ENCODE peak calls at places on chromosome 13, in five cellular contexts. V is neuronal stem cell, G is breast epithelium, E is osteoblast, B is esophagus squamous epithelium. Z is an unnamed sample.
A peak's percentile ranks its signal among the peaks of the same experiment; 100 is the strongest.

GRCh38 chr13:78709028-78709427 is 50.1 kb upstream of the OBI1 start:
- DNase-seq in E (peak; percentile 9), G (no peak), B (no peak), V (no peak), Z (no peak)

GRCh38 chr13:46296920-46297319 is 85.2 kb downstream of the LRRC63 start:
- DNase-seq in G (no peak), V (no peak), E (peak; percentile 58), B (no peak), Z (no peak)

GRCh38 chr13:93476175-93476574 is 249.6 kb downstream of the GPC6 start:
- DNase-seq in G (no peak), B (no peak), V (no peak), E (peak; percentile 37), Z (no peak)

GRCh38 chr13:21330126-21330861 is 128.8 kb downstream of the ZDHHC20 start:
- DNase-seq in V (no peak), G (no peak), B (no peak), E (no peak), Z (no peak)

GRCh38 chr13:41122838-41123237 is 9.8 kb downstream of the KBTBD6 start:
- DNase-seq in E (no peak), G (no peak), V (no peak), B (no peak), Z (no peak)

GRCh38 chr13:93226623-93227279 is at the start of gene GPC6:
- DNase-seq in G (no peak), B (no peak), V (peak; percentile 89), E (peak; percentile 90), Z (no peak)

GRCh38 chr13:110263906-110264305 is 43.1 kb downstream of the COL4A1 start:
- DNase-seq in B (no peak), E (no peak), V (no peak), G (no peak), Z (no peak)

GRCh38 chr13:85520445-85520844 is 278.8 kb downstream of the SLITRK6 start:
- DNase-seq in B (no peak), V (no peak), E (no peak), G (no peak), Z (no peak)

GRCh38 chr13:35349673-35350278 is 126.7 kb downstream of the MAB21L1 start:
- DNase-seq in B (no peak), V (no peak), G (no peak), E (peak; percentile 36), Z (no peak)

GRCh38 chr13:50645092-50645491 is 198.4 kb downstream of the DLEU7 start:
- DNase-seq in B (no peak), V (no peak), E (peak; percentile 73), G (no peak), Z (no peak)

GRCh38 chr13:85140192-85140591 is 659.0 kb downstream of the SLITRK6 start:
- DNase-seq in G (no peak), V (no peak), E (no peak), B (no peak), Z (no peak)

GRCh38 chr13:84607614-84608013 is 725.3 kb upstream of the SLITRK1 start:
- DNase-seq in V (no peak), G (no peak), E (peak; percentile 58), B (no peak), Z (no peak)

GRCh38 chr13:100633461-100633860 is 41.1 kb downstream of the TMTC4 start:
- DNase-seq in B (no peak), V (no peak), E (peak; percentile 81), G (no peak), Z (no peak)

GRCh38 chr13:82257790-82258507 is 1624.3 kb downstream of the SLITRK1 start:
- DNase-seq in V (no peak), E (no peak), B (no peak), G (no peak), Z (no peak)

GRCh38 chr13:25175431-25175830 is 3.3 kb upstream of the AMER2 start:
- DNase-seq in V (no peak), E (no peak), G (no peak), B (no peak), Z (no peak)
- H3K27me3 ChIP-seq in V (peaks cover 7% of the 10 kb centered on the region), E (peaks cover 30% of the 10 kb centered on the region), G (peaks cover 61% of the 10 kb centered on the region), B (peaks cover 15% of the 10 kb centered on the region), Z (peaks cover 58% of the 10 kb centered on the region)

GRCh38 chr13:109156181-109156935 is 526.9 kb downstream of the MYO16 start:
- DNase-seq in B (no peak), G (no peak), E (peak; percentile 84), V (no peak), Z (no peak)
- H3K27me3 ChIP-seq in B (no peaks in the 10 kb centered on the region), G (no peaks in the 10 kb centered on the region), E (no peaks in the 10 kb centered on the region), V (no peaks in the 10 kb centered on the region), Z (no peaks in the 10 kb centered on the region)

DNA sequence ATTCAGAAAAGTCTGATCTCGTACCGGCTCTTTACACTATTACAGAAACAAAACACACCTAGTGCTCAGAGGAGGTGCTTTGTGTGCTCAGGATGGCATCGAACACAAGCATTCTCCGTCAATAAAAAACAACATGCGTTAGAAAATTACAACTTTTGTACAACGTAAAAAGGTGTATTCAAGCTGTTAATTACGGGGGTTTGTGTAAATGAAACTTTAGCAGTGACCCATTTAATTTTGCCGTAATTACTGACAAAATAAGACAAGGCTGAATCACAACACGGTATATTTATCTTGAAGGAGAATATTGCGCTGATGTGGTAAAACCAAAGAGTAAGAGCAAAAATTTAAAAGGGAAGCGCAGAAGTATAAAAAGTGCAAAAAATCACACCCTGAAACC is 6.5 kb upstream of the SOX1 start:
- DNase-seq in E (peak; percentile 55), B (no peak), G (no peak), V (no peak), Z (no peak)
- H3K27me3 ChIP-seq in E (peaks cover 85% of the 10 kb centered on the region), B (peaks cover 34% of the 10 kb centered on the region), G (peaks cover 100% of the 10 kb centered on the region), V (peaks cover 51% of the 10 kb centered on the region), Z (peaks cover 98% of the 10 kb centered on the region)

GRCh38 chr13:28981530-28981929 is 161.4 kb downstream of the MTUS2 start:
- DNase-seq in V (no peak), G (no peak), B (no peak), E (no peak), Z (no peak)

GRCh38 chr13:28983661-28984060 is 163.5 kb downstream of the MTUS2 start:
- DNase-seq in B (no peak), V (no peak), G (no peak), E (no peak), Z (no peak)

GRCh38 chr13:28984326-28984725 is 164.2 kb downstream of the MTUS2 start:
- DNase-seq in B (no peak), G (no peak), E (no peak), V (no peak), Z (no peak)

GRCh38 chr13:28978574-28978973 is 158.4 kb downstream of the MTUS2 start:
- DNase-seq in B (no peak), G (no peak), E (no peak), V (no peak), Z (no peak)
- H3K27me3 ChIP-seq in B (no peaks in the 10 kb centered on the region), G (no peaks in the 10 kb centered on the region), E (no peaks in the 10 kb centered on the region), V (no peaks in the 10 kb centered on the region), Z (no peaks in the 10 kb centered on the region)

DNA sequence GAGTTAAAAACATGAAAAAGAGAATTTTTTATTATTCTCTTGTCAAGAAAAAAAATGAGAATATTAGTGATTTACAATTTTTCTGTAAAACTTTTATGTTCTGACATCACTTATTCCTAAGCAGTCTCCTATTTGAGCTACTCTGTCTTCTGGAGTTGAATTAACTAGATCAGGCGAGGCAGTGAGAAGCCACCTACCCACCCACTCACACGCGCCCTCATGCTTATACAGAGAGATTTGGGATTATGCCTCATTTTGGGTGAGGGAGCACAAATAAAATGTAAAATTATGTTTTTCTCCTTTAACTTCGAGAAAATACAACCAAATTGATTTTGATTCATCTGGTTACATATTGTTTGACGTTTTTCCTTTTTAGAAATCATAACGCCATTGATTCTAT is 424.5 kb downstream of the ITGBL1 start:
- DNase-seq in V (no peak), B (no peak), E (no peak), G (no peak), Z (no peak)
- H3K27me3 ChIP-seq in V (no peaks in the 10 kb centered on the region), B (no peaks in the 10 kb centered on the region), E (no peaks in the 10 kb centered on the region), G (no peaks in the 10 kb centered on the region), Z (no peaks in the 10 kb centered on the region)

DNA sequence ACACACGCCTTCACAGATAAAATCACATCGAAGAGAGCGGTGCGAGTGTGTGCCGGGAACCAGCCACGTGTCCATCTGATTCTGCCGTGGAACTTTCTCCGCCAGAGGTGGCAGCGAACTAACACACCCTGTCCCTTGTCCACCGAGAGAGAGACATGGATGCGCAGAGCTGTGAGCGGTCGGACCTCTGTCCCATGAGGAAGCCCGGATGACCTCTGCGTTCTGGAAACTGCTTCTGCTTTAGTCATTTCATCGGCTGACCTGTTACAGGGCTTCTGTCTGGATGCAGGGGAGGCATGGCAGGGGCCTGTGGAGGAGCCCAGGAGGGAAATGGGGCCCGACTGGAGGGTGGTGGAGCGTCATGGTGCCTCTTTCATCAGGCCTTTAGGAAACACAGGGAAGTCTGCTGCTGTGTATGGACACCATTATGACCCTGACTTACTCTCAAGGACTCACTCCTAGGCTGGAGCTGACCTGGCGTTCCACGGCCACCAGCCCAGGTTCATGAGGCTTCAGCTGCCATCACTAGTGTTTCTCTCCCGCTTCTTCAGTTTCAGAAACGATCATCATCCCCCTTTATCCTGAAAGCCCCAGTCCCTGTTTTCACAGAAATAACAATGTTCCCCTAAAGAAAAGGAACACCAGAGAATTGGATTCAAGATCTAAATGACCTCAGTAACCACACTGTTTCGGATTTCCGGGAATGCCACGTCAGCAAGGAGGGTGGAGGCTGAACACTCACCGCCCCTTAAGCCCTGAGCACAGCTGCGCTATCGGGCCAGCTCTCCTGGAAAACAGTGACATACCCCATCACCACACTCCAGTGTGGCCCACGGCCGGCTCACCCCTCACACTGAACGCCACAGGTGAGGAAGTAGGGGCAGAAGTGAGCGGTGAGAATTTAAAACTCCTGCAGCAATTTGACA is 67.5 kb downstream of the SOX1 start:
- DNase-seq in E (no peak), V (no peak), B (no peak), G (peak; percentile 25), Z (no peak)
- H3K27me3 ChIP-seq in E (no peaks in the 10 kb centered on the region), V (no peaks in the 10 kb centered on the region), B (no peaks in the 10 kb centered on the region), G (peaks cover 64% of the 10 kb centered on the region), Z (no peaks in the 10 kb centered on the region)

GRCh38 chr13:111629933-111630332 is 309.5 kb downstream of the TEX29 start:
- DNase-seq in E (no peak), B (no peak), G (no peak), V (no peak), Z (no peak)
- H3K27me3 ChIP-seq in E (no peaks in the 10 kb centered on the region), B (no peaks in the 10 kb centered on the region), G (peaks cover 5% of the 10 kb centered on the region), V (no peaks in the 10 kb centered on the region), Z (no peaks in the 10 kb centered on the region)

DNA sequence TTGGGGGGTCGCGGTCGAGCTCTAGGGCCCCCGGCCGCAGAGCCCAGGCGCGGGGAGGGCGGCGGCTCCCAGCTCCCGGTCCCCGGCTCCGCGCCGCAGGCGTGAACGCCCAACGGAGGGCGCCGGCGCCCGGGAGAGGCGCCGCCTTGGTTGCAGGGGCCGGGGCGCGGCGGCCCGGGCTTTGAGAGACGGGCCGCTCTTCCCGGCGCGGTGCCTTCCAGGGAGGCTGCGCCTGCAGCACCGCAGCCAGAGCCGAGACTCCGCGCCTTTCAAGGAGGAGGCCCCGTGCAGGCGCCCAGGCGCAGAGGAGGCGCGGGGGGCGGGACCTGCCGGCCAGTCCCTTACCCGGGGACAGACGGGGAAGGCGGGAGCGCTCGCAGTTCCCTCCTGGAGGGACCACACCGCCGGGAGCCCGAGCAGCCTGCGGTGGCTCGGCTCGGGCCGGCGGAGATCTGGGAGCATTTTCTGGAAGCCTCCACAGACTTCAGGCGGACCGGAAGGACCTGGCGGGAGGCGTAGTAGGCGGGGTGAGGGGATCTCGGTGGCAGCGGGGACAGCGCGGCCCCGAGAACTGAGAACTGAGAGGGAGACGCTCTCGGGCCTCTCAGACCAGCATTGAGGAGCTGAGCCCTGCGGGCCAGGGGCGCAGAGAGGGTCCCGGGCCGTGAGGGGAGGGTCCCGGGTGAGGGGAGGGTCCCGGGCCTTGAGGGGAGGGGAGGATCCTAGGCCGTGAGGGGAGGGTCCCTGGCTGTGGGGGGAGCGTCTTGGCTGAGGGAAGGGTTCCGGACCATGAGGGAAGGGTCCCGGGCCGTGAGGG is 25.5 kb upstream of the MCF2L start:
- DNase-seq in B (no peak), G (no peak), V (peak; percentile 64), E (no peak), Z (no peak)
- H3K27me3 ChIP-seq in B (no peaks in the 10 kb centered on the region), G (no peaks in the 10 kb centered on the region), V (no peaks in the 10 kb centered on the region), E (peaks cover 44% of the 10 kb centered on the region), Z (peaks cover 7% of the 10 kb centered on the region)

GRCh38 chr13:99417821-99418662 is 83.2 kb upstream of the TM9SF2 start:
- DNase-seq in B (no peak), G (peak; percentile 41), E (peak; percentile 62), V (no peak), Z (no peak)
- H3K27me3 ChIP-seq in B (no peaks in the 10 kb centered on the region), G (peaks cover 4% of the 10 kb centered on the region), E (peaks cover 29% of the 10 kb centered on the region), V (no peaks in the 10 kb centered on the region), Z (no peaks in the 10 kb centered on the region)

Z was measured in CD4-positive, alpha-beta T cell.